ENCODE peak calls at places on chromosome 4, in ten cellular contexts. X is stomach, J is OCI-LY7, N is iris pigment epithelial cell, T is HCEC 1CT, Z is HFF-Myc, D is amniotic epithelial cell, W is NAMALWA, R is esophagus squamous epithelium, K is anterior cingulate cortex. F is an unnamed sample.

GRCh38 chr4:78517050-78517652 is 34.4 kb upstream of the ANXA3 start:
- DNase-seq in W (peak), T (peak), Z (peak), X (no peak), J (peak), K (no peak), D (peak), N (peak), R (no peak), F (no peak)

GRCh38 chr4:111268769-111269414 is 646.0 kb upstream of the PITX2 start:
- DNase-seq in K (no peak), T (peak), R (no peak), X (no peak), D (peak), J (no peak), N (peak), Z (no peak), W (no peak), F (no peak)

GRCh38 chr4:107603430-107603829 is 116.6 kb downstream of the PAPSS1 start:
- DNase-seq in T (no peak), X (peak), Z (peak), J (no peak), W (no peak), K (no peak), D (peak), N (peak), R (no peak), F (no peak)

GRCh38 chr4:62023633-62024032 is 823.5 kb downstream of the ADGRL3 start:
- DNase-seq in D (no peak), W (no peak), T (no peak), R (no peak), Z (no peak), K (no peak), X (no peak), J (no peak), N (no peak), F (no peak)

GRCh38 chr4:88297131-88297530 is 12.8 kb upstream of the PPM1K start:
- DNase-seq in X (no peak), R (no peak), N (no peak), Z (no peak), J (no peak), T (no peak), K (no peak), D (no peak), W (no peak), F (no peak)

GRCh38 chr4:54384563-54384962 is 155.5 kb downstream of the PDGFRA start:
- DNase-seq in Z (no peak), W (peak), R (no peak), D (peak), J (peak), N (peak), K (no peak), X (peak), T (peak), F (no peak)

GRCh38 chr4:153265311-153266047 is 61.2 kb downstream of the TRIM2 start:
- DNase-seq in Z (no peak), N (peak), D (peak), T (no peak), J (no peak), K (no peak), W (no peak), X (no peak), R (no peak), F (no peak)

GRCh38 chr4:152480356-152480755 is 55.5 kb downstream of the FBXW7 start:
- DNase-seq in K (no peak), R (no peak), X (no peak), W (no peak), Z (no peak), D (no peak), T (no peak), J (no peak), N (no peak), F (no peak)

GRCh38 chr4:40987151-40987550 is 227.2 kb downstream of the APBB2 start:
- DNase-seq in W (no peak), K (no peak), D (no peak), T (no peak), J (no peak), Z (no peak), N (no peak), R (no peak), X (no peak), F (no peak)

GRCh38 chr4:29453421-29453820 is 1266.7 kb upstream of the PCDH7 start:
- DNase-seq in R (no peak), N (no peak), T (no peak), J (no peak), D (no peak), W (no peak), Z (no peak), K (no peak), X (no peak), F (no peak)

GRCh38 chr4:86778169-86778568 is 71.0 kb downstream of the SLC10A6 start:
- DNase-seq in Z (no peak), T (no peak), K (no peak), J (no peak), R (no peak), X (no peak), N (no peak), D (peak), W (no peak), F (no peak)

GRCh38 chr4:89563431-89563830 is 255.8 kb upstream of the GPRIN3 start:
- DNase-seq in T (peak), W (no peak), R (no peak), D (peak), Z (no peak), J (no peak), N (peak), K (no peak), X (no peak), F (no peak)

GRCh38 chr4:111362891-111363290 is 740.0 kb upstream of the PITX2 start:
- DNase-seq in W (no peak), X (no peak), R (no peak), J (no peak), Z (no peak), K (no peak), N (peak), T (no peak), D (peak), F (no peak)

GRCh38 chr4:92599044-92599443 is 295.3 kb downstream of the GRID2 start:
- DNase-seq in X (no peak), W (no peak), N (no peak), K (no peak), T (peak), R (no peak), J (no peak), Z (no peak), D (peak), F (no peak)

GRCh38 chr4:108360857-108361820 is 192.4 kb upstream of the LEF1 start:
- DNase-seq in J (no peak), W (no peak), Z (peak), X (no peak), K (no peak), T (no peak), N (peak), R (no peak), D (peak), F (no peak)

GRCh38 chr4:10721616-10722015 is 37.0 kb upstream of the CLNK start:
- DNase-seq in W (no peak), T (no peak), K (no peak), Z (no peak), J (no peak), X (no peak), R (no peak), N (no peak), D (no peak), F (no peak)

GRCh38 chr4:112358952-112359749 is 62.0 kb downstream of the ALPK1 start:
- DNase-seq in X (no peak), Z (no peak), K (no peak), R (no peak), D (no peak), J (no peak), T (no peak), W (no peak), N (no peak), F (no peak)

GRCh38 chr4:80532674-80533333 is 197.3 kb downstream of the CFAP299 start:
- DNase-seq in R (no peak), J (peak), X (no peak), D (no peak), K (no peak), N (no peak), W (peak), Z (no peak), T (no peak), F (no peak)

GRCh38 chr4:158814636-158815035 is 45.8 kb downstream of the FNIP2 start:
- DNase-seq in Z (no peak), K (no peak), R (no peak), T (no peak), J (no peak), W (no peak), N (peak), X (no peak), D (peak), F (no peak)

GRCh38 chr4:125303821-125304220 is 10.9 kb upstream of the FAT4 start:
- DNase-seq in X (no peak), J (no peak), D (no peak), N (no peak), K (no peak), R (no peak), W (no peak), T (no peak), Z (no peak), F (no peak)

GRCh38 chr4:43763029-43763610 is 685.5 kb downstream of the KCTD8 start:
- DNase-seq in N (peak), J (no peak), X (no peak), T (no peak), Z (no peak), R (no peak), W (peak), K (no peak), D (no peak), F (no peak)

GRCh38 chr4:148445071-148445902 is 3.1 kb upstream of the NR3C2 start:
- DNase-seq in Z (no peak), W (no peak), J (peak), X (peak), N (no peak), D (no peak), T (no peak), K (peak), R (peak), F (no peak)

GRCh38 chr4:134935320-134935719 is 733.7 kb upstream of the PABPC4L start:
- DNase-seq in D (peak), R (no peak), N (peak), Z (no peak), J (peak), T (no peak), X (peak), K (no peak), W (peak), F (no peak)

GRCh38 chr4:128600996-128601857 is 208.3 kb upstream of the JADE1 start:
- DNase-seq in J (no peak), T (peak), R (no peak), K (peak), D (peak), W (no peak), Z (peak), N (peak), X (peak), F (peak)

GRCh38 chr4:3783691-3784306 is 17.6 kb downstream of the ADRA2C start:
- DNase-seq in J (no peak), D (no peak), W (no peak), N (peak), R (no peak), K (no peak), Z (no peak), X (no peak), T (no peak), F (no peak)

GRCh38 chr4:145234086-145234694 is 53.8 kb upstream of the OTUD4 start:
- DNase-seq in Z (peak), W (peak), K (peak), N (peak), D (peak), X (peak), R (no peak), J (peak), T (peak), F (no peak)

GRCh38 chr4:57098945-57099344 is 11.2 kb downstream of the IGFBP7 start:
- DNase-seq in W (no peak), N (peak), D (peak), J (no peak), X (no peak), K (no peak), T (peak), R (no peak), Z (no peak), F (no peak)

GRCh38 chr4:187965726-187966125 is 29.8 kb upstream of the ZFP42 start:
- DNase-seq in D (no peak), X (no peak), N (no peak), J (no peak), R (no peak), W (no peak), T (no peak), Z (no peak), K (no peak), F (no peak)

GRCh38 chr4:88857588-88857987 is 160.0 kb upstream of the NAP1L5 start:
- DNase-seq in D (no peak), J (no peak), K (no peak), X (no peak), T (no peak), N (no peak), Z (no peak), R (no peak), W (no peak), F (no peak)

F was measured in vagina.